ENCODE peak calls at places on chromosomes 12 and 14, in ten cellular contexts. F is tibial nerve; H is AG10803; C is fibroblast of lung; W is CD4-positive, alpha-beta T cell; B is H9; O is neural crest cell; P is fibroblast of pulmonary artery; A is endothelial cell; I is WTC11. S is an unnamed sample.

GRCh38 chr12:105292705-105293104 is 37.8 kb upstream of the C12orf75 start:
- DNase-seq in O (no peak), C (peak; percentile 20), P (peak; percentile 66), W (no peak), B (no peak), A (no peak), F (no peak), I (no peak), H (peak; percentile 23), S (no peak)

GRCh38 chr12:124111006-124111405 is 138.0 kb downstream of the ZNF664 start:
- DNase-seq in H (no peak), O (no peak), W (no peak), I (no peak), B (no peak), F (no peak), P (no peak), A (no peak), C (no peak), S (no peak)

GRCh38 chr12:3704512-3705348 is 48.2 kb downstream of the CRACR2A start:
- DNase-seq in C (peak; percentile 33), F (no peak), I (no peak), H (peak; percentile 53), B (no peak), P (peak; percentile 60), O (no peak), W (no peak), A (no peak), S (no peak)

GRCh38 chr12:6953417-6954315 is 2.5 kb downstream of the PTPN6 start:
- DNase-seq in C (no peak), A (peak; percentile 55), H (no peak), I (no peak), O (no peak), W (peak; percentile 58), F (no peak), B (no peak), P (peak; percentile 59), S (peak; percentile 65)

GRCh38 chr14:97916100-97916499 is 1118.9 kb downstream of the VRK1 start:
- DNase-seq in W (no peak), P (no peak), C (no peak), H (no peak), O (no peak), B (no peak), I (no peak), A (no peak), F (no peak), S (no peak)

GRCh38 chr12:48995061-48995879 is 3.9 kb downstream of the DDN start:
- DNase-seq in P (peak; percentile 82), O (peak; percentile 88), I (peak; percentile 93), W (peak; percentile 40), B (peak; percentile 95), C (peak; percentile 79), H (peak; percentile 75), A (peak; percentile 87), F (peak; percentile 65), S (peak; percentile 82)

GRCh38 chr12:89192419-89192818 is 159.9 kb downstream of the DUSP6 start:
- DNase-seq in A (no peak), C (peak; percentile 52), H (no peak), O (no peak), B (no peak), W (no peak), P (no peak), I (no peak), F (no peak), S (no peak)

GRCh38 chr12:48788852-48789775 is at the start of gene ADCY6:
- DNase-seq in O (peak; percentile 78), A (peak; percentile 68), W (no peak), H (peak; percentile 62), B (peak; percentile 86), F (peak; percentile 54), P (peak; percentile 72), I (peak; percentile 80), C (peak; percentile 77), S (peak; percentile 89)

GRCh38 chr12:106106892-106107291 is 31.9 kb downstream of the NUAK1 start:
- DNase-seq in H (peak; percentile 87), W (no peak), I (no peak), F (no peak), O (no peak), C (no peak), P (peak; percentile 74), A (peak; percentile 17), B (no peak), S (no peak)

GRCh38 chr14:68704736-68705720 is 87.8 kb downstream of the ZFP36L1 start:
- DNase-seq in O (no peak), H (peak; percentile 64), C (no peak), P (peak; percentile 42), W (no peak), A (no peak), F (no peak), I (no peak), B (no peak), S (peak; percentile 32)

GRCh38 chr14:65838565-65838964 is 426.0 kb downstream of the FUT8 start:
- DNase-seq in I (no peak), O (no peak), C (no peak), W (no peak), P (no peak), A (no peak), F (no peak), B (no peak), H (no peak), S (no peak)

GRCh38 chr12:100576311-100577036 is 3.0 kb downstream of the GAS2L3 start:
- DNase-seq in A (no peak), P (peak; percentile 89), H (peak; percentile 75), I (no peak), B (no peak), W (no peak), F (no peak), C (peak; percentile 91), O (no peak), S (no peak)

GRCh38 chr12:14356147-14356546 is 9.3 kb upstream of the ATF7IP start:
- DNase-seq in A (no peak), C (no peak), O (no peak), F (no peak), H (peak; percentile 9), I (no peak), P (no peak), B (no peak), W (no peak), S (no peak)

GRCh38 chr14:75578786-75579781 is 664 bp downstream of the FLVCR2 start:
- DNase-seq in W (no peak), O (peak; percentile 6), B (no peak), F (peak; percentile 23), A (no peak), C (peak; percentile 76), I (peak; percentile 19), H (peak; percentile 24), P (peak; percentile 50), S (peak; percentile 56)

GRCh38 chr14:31950760-31951637 is 126.1 kb upstream of the ARHGAP5 start:
- DNase-seq in H (peak; percentile 39), I (peak; percentile 45), C (peak; percentile 70), O (peak; percentile 20), B (peak; percentile 69), F (peak; percentile 22), P (peak; percentile 38), A (no peak), W (no peak), S (peak; percentile 54)

GRCh38 chr14:77903233-77903632 is 103.3 kb downstream of the ADCK1 start:
- DNase-seq in H (peak; percentile 72), W (no peak), O (no peak), C (no peak), I (no peak), F (no peak), A (no peak), P (no peak), B (no peak), S (no peak)

GRCh38 chr12:27781680-27782079 is 1.6 kb upstream of the MANSC4 start:
- DNase-seq in B (no peak), C (peak; percentile 73), F (no peak), I (no peak), H (no peak), W (no peak), A (no peak), P (peak; percentile 64), O (no peak), S (no peak)

GRCh38 chr14:89246290-89246689 is 170.7 kb downstream of the FOXN3 start:
- DNase-seq in O (no peak), A (no peak), P (no peak), H (no peak), F (no peak), C (no peak), W (no peak), B (no peak), I (no peak), S (no peak)

GRCh38 chr12:89893972-89894706 is 185.5 kb upstream of the ATP2B1 start:
- DNase-seq in I (no peak), C (peak; percentile 57), H (peak; percentile 75), B (no peak), F (no peak), W (no peak), P (peak; percentile 59), A (no peak), O (no peak), S (no peak)

GRCh38 chr12:97312570-97313135 is 150.0 kb upstream of the RMST start:
- DNase-seq in I (no peak), O (no peak), C (no peak), B (peak; percentile 45), P (no peak), F (no peak), H (no peak), A (no peak), W (no peak), S (no peak)
- TF ChIP-seq CTCF in I (no peak), O (peak; percentile 32), C (no peak), B (peak; percentile 51), P (no peak), F (no peak), H (no peak), A (peak; percentile 45), W (no peak), S (no peak)

GRCh38 chr12:117119592-117120198 is 20.5 kb upstream of the TESC start:
- DNase-seq in C (no peak), F (no peak), B (peak; percentile 81), A (peak; percentile 47), P (no peak), I (peak; percentile 69), W (no peak), O (peak; percentile 20), H (no peak), S (no peak)
- TF ChIP-seq CTCF in C (peak; percentile 62), F (peak; percentile 43), B (peak; percentile 89), A (peak; percentile 62), P (peak; percentile 61), I (peak; percentile 68), W (peak; percentile 81), O (peak; percentile 77), H (peak; percentile 54), S (peak; percentile 58)

DNA sequence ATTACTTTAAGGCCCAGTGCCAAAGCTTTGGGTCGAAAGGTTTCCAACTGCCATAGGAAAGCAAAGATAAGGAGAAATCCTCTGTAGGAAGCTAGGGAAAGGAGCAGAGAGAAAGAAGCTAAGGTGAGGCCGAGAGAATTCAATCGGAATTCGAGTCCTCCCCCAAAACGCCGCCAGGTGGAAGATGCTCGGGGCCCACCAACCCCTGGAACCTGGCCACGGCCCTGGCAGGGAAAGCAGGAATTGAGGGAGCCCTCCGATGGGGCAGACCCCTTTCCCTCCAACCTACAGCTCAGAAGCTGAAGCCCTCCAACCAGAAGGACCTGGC is 498 bp downstream of the GMFB start:
- DNase-seq in C (no peak), A (no peak), W (no peak), P (no peak), I (no peak), H (no peak), O (no peak), F (no peak), B (no peak), S (no peak)
- TF ChIP-seq CTCF in C (no peak), A (no peak), W (no peak), P (peak; percentile 5), I (no peak), H (peak; percentile 12), O (peak; percentile 39), F (no peak), B (peak; percentile 53), S (peak; percentile 18)

GRCh38 chr14:63203618-63204406 is 431 bp upstream of the RHOJ start:
- DNase-seq in W (no peak), P (peak; percentile 100), C (peak; percentile 99), F (peak; percentile 67), A (peak; percentile 76), B (peak; percentile 74), H (peak; percentile 92), O (peak; percentile 55), I (peak; percentile 25), S (peak; percentile 74)
- TF ChIP-seq CTCF in W (no peak), P (peak; percentile 36), C (peak; percentile 44), F (no peak), A (no peak), B (no peak), H (peak; percentile 38), O (peak; percentile 16), I (no peak), S (no peak)

S was measured in tibial artery.